ENCODE peak calls at places on chromosome 13, in seven cellular contexts. M is GM23248, G is H9, P is endothelial cell of umbilical vein, Z is cardiac muscle cell, U is tibial artery, H is mammary epithelial cell. Y is an unnamed sample.

GRCh38 chr13:98206946-98207345 is 29.9 kb upstream of the RNF113B start:
- DNase-seq in P (no peak), G (no peak), H (no peak), M (peak), Z (peak), U (no peak), Y (no peak)

GRCh38 chr13:80341098-80341701 is at the start of gene SPRY2:
- DNase-seq in H (peak), M (peak), P (peak), U (peak), Z (peak), G (peak), Y (peak)

GRCh38 chr13:29767006-29767405 is 83.4 kb downstream of the UBL3 start:
- DNase-seq in H (no peak), Z (no peak), G (no peak), U (no peak), P (no peak), M (peak), Y (no peak)

GRCh38 chr13:60617863-60618733 is 221.1 kb downstream of the TDRD3 start:
- DNase-seq in G (peak), Z (peak), U (no peak), M (peak), P (peak), H (no peak), Y (no peak)

GRCh38 chr13:26604784-26605183 is 47.3 kb downstream of the WASF3 start:
- DNase-seq in M (no peak), P (no peak), U (peak), G (no peak), Z (peak), H (no peak), Y (no peak)

GRCh38 chr13:91567485-91568207 is 169.2 kb downstream of the GPC5 start:
- DNase-seq in U (no peak), M (no peak), G (no peak), H (no peak), P (no peak), Z (no peak), Y (no peak)

GRCh38 chr13:101757446-101758039 is 305.1 kb downstream of the ITGBL1 start:
- DNase-seq in P (peak), U (no peak), M (peak), G (no peak), H (peak), Z (peak), Y (no peak)

GRCh38 chr13:44667950-44668349 is 91.8 kb upstream of the TSC22D1 start:
- DNase-seq in Z (peak), U (no peak), M (peak), G (no peak), H (no peak), P (peak), Y (no peak)

GRCh38 chr13:51643882-51644281 is 59.6 kb downstream of the WDFY2 start:
- DNase-seq in Z (peak), M (peak), P (peak), H (peak), U (no peak), G (no peak), Y (no peak)

GRCh38 chr13:83223546-83223945 is 658.7 kb downstream of the SLITRK1 start:
- DNase-seq in G (no peak), H (no peak), Z (peak), P (no peak), M (no peak), U (no peak), Y (no peak)

GRCh38 chr13:45807520-45808099 is 43.9 kb downstream of the SIAH3 start:
- DNase-seq in P (peak), G (peak), U (no peak), H (peak), Z (peak), M (peak), Y (no peak)

GRCh38 chr13:40220299-40220935 is 446.0 kb downstream of the FOXO1 start:
- DNase-seq in Z (peak), P (no peak), M (peak), G (no peak), H (no peak), U (no peak), Y (no peak)

GRCh38 chr13:90416938-90417337 is 930.5 kb upstream of the MIR17HG start:
- DNase-seq in U (no peak), P (no peak), M (no peak), G (no peak), Z (no peak), H (no peak), Y (no peak)

GRCh38 chr13:52949044-52949443 is 79.6 kb upstream of the OLFM4 start:
- DNase-seq in H (no peak), M (no peak), U (no peak), G (no peak), Z (no peak), P (no peak), Y (no peak)

GRCh38 chr13:39455534-39456175 is 147.3 kb downstream of the LHFPL6 start:
- DNase-seq in G (no peak), U (no peak), H (no peak), Z (peak), P (peak), M (no peak), Y (no peak)

GRCh38 chr13:47672982-47673670 is 327.9 kb downstream of the SUCLA2 start:
- DNase-seq in P (no peak), G (no peak), H (peak), U (no peak), Z (peak), M (peak), Y (no peak)

GRCh38 chr13:88068975-88069374 is 397.8 kb downstream of the SLITRK5 start:
- DNase-seq in Z (no peak), H (no peak), P (no peak), G (peak), M (no peak), U (no peak), Y (no peak)

GRCh38 chr13:73722120-73722519 is 412.1 kb downstream of the KLF12 start:
- DNase-seq in P (peak), G (no peak), U (no peak), H (peak), Z (peak), M (peak), Y (no peak)

GRCh38 chr13:82681535-82681934 is 1200.7 kb downstream of the SLITRK1 start:
- DNase-seq in P (no peak), H (no peak), G (peak), Z (no peak), U (no peak), M (no peak), Y (no peak)

GRCh38 chr13:98284677-98285076 is 107.6 kb upstream of the RNF113B start:
- DNase-seq in P (no peak), G (no peak), Z (no peak), M (no peak), U (no peak), H (no peak), Y (no peak)

GRCh38 chr13:97695684-97696083 is 257.8 kb upstream of the IPO5 start:
- DNase-seq in G (no peak), U (no peak), Z (no peak), P (no peak), H (no peak), M (no peak), Y (no peak)

GRCh38 chr13:97257800-97258799 is 36.0 kb downstream of the MBNL2 start:
- DNase-seq in Z (peak), M (peak), P (peak), U (peak), H (peak), G (peak), Y (no peak)

GRCh38 chr13:42885325-42885724 is 103.9 kb downstream of the FAM216B start:
- DNase-seq in U (no peak), Z (peak), M (no peak), G (no peak), P (no peak), H (no peak), Y (no peak)

GRCh38 chr13:36515466-36515865 is 83.2 kb downstream of the CCNA1 start:
- DNase-seq in P (no peak), Z (no peak), M (no peak), H (no peak), U (no peak), G (no peak), Y (no peak)

GRCh38 chr13:100090861-100091260 is 2.0 kb downstream of the PCCA start:
- DNase-seq in M (no peak), Z (no peak), H (no peak), U (no peak), G (no peak), P (no peak), Y (no peak)

GRCh38 chr13:68895696-68896095 is 1211.9 kb upstream of the ATXN8OS start:
- DNase-seq in U (no peak), P (no peak), G (no peak), M (no peak), H (no peak), Z (no peak), Y (no peak)

GRCh38 chr13:34750078-34750703 is 191.9 kb upstream of the NBEA start:
- DNase-seq in G (peak), M (peak), Z (peak), U (no peak), P (no peak), H (peak), Y (no peak)
- H3K27ac ChIP-seq in G (no peak), M (no peak), Z (no peak), U (no peak), P (no peak), H (no peak), Y (no peak)

GRCh38 chr13:109773276-109773675 is 13.1 kb downstream of the IRS2 start:
- DNase-seq in U (no peak), Z (no peak), G (no peak), P (no peak), H (peak), M (no peak), Y (no peak)
- H3K27ac ChIP-seq in U (no peak), Z (no peak), G (no peak), P (no peak), H (no peak), M (no peak), Y (no peak)

GRCh38 chr13:24148414-24149305 is 11.9 kb upstream of the SPATA13 start:
- DNase-seq in Z (peak), P (peak), U (no peak), G (peak), H (peak), M (peak), Y (no peak)
- H3K27ac ChIP-seq in Z (no peak), P (peak), U (no peak), G (peak), H (peak), M (peak), Y (no peak)

DNA sequence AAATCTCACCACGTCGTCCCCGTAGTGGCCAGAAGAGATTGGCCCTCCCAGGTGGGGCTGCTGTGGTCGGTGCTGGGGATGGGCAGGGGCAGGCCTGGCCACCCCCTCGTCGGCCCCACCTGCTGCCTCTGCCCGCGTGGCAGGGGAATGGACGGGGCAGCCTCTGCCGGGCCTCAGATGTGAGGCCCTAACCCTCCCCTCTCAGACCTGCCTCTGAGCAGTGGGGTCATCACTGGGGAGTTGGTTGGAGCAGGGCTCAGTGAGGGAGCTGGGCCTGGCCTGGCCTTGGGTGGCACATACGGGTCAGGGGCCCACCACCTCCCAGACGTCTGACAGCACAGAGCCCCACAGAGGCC is 41.5 kb downstream of the MCF2L start:
- DNase-seq in M (no peak), H (no peak), Z (no peak), P (no peak), G (no peak), U (no peak), Y (no peak)
- H3K27ac ChIP-seq in M (no peak), H (no peak), Z (no peak), P (no peak), G (no peak), U (no peak), Y (peak)

GRCh38 chr13:33182729-33183128 is 102.8 kb downstream of the STARD13 start:
- DNase-seq in M (no peak), G (no peak), U (no peak), Z (no peak), P (no peak), H (no peak), Y (no peak)

GRCh38 chr13:33183431-33184130 is 102.0 kb downstream of the STARD13 start:
- DNase-seq in G (no peak), H (no peak), U (no peak), P (no peak), Z (no peak), M (peak), Y (no peak)

GRCh38 chr13:33185853-33186252 is 99.7 kb downstream of the STARD13 start:
- DNase-seq in U (no peak), M (no peak), H (no peak), Z (peak), P (peak), G (no peak), Y (no peak)

GRCh38 chr13:33184530-33184929 is 101.0 kb downstream of the STARD13 start:
- DNase-seq in H (no peak), Z (no peak), M (no peak), U (no peak), P (no peak), G (no peak), Y (no peak)

GRCh38 chr13:33184131-33184485 is 101.4 kb downstream of the STARD13 start:
- DNase-seq in P (no peak), H (no peak), M (no peak), G (no peak), U (no peak), Z (no peak), Y (no peak)
- H3K27ac ChIP-seq in P (no peak), H (no peak), M (peak), G (no peak), U (no peak), Z (no peak), Y (no peak)

Y was measured in substantia nigra.